ENCODE peak calls at places on chromosome 15, in nine cellular contexts. W is progenitor cell of endocrine pancreas, R is psoas muscle, T is lung, K is AG09319, S is endothelial cell, O is neural crest cell, D is sigmoid colon, U is OCI-LY7. Y is an unnamed sample.

GRCh38 chr15:45589296-45589695 is 2.1 kb downstream of the BLOC1S6 start:
- DNase-seq in K (no peak), D (no peak), W (no peak), R (no peak), T (no peak), U (no peak), O (no peak), S (no peak), Y (no peak)

GRCh38 chr15:66831801-66832390 is 129.9 kb downstream of the SMAD6 start:
- DNase-seq in D (no peak), K (no peak), W (no peak), U (no peak), S (no peak), T (no peak), R (no peak), O (no peak), Y (no peak)

GRCh38 chr15:89967892-89968291 is 33.2 kb upstream of the ZNF710 start:
- DNase-seq in D (no peak), W (no peak), T (no peak), U (no peak), K (no peak), S (no peak), R (no peak), O (no peak), Y (no peak)

GRCh38 chr15:41796457-41796856 is 22.2 kb downstream of the MAPKBP1 start:
- DNase-seq in R (no peak), S (no peak), D (no peak), U (no peak), O (no peak), W (no peak), K (peak; percentile 85), T (no peak), Y (no peak)

GRCh38 chr15:41585140-41586047 is 26.4 kb downstream of the TYRO3 start:
- DNase-seq in T (peak; percentile 56), W (peak; percentile 32), D (no peak), U (no peak), O (peak; percentile 47), S (peak; percentile 52), R (peak; percentile 62), K (peak; percentile 8), Y (peak; percentile 42)

GRCh38 chr15:100730129-100730528 is 127.7 kb downstream of the ASB7 start:
- DNase-seq in W (no peak), O (no peak), K (no peak), R (no peak), D (no peak), U (no peak), S (no peak), T (no peak), Y (no peak)

GRCh38 chr15:73357999-73358665 is 10.6 kb downstream of the HCN4 start:
- DNase-seq in R (no peak), O (no peak), K (no peak), U (no peak), W (peak; percentile 30), S (no peak), D (no peak), T (no peak), Y (no peak)

GRCh38 chr15:67758610-67759300 is 66.6 kb upstream of the SKOR1 start:
- DNase-seq in U (no peak), D (no peak), W (no peak), T (no peak), O (no peak), R (no peak), S (no peak), K (no peak), Y (no peak)

GRCh38 chr15:52379395-52380111 is 83.9 kb upstream of the MYO5C start:
- DNase-seq in R (no peak), D (no peak), U (no peak), T (no peak), O (no peak), K (no peak), S (no peak), W (no peak), Y (no peak)

GRCh38 chr15:100252779-100253417 is 88.9 kb downstream of the ADAMTS17 start:
- DNase-seq in D (no peak), O (no peak), U (no peak), T (no peak), S (no peak), R (no peak), K (no peak), W (no peak), Y (no peak)

GRCh38 chr15:25876231-25877140 is 13.4 kb upstream of the ATP10A start:
- DNase-seq in D (no peak), U (no peak), R (no peak), W (no peak), K (no peak), S (no peak), O (no peak), T (no peak), Y (no peak)

GRCh38 chr15:59315914-59316428 is 56.7 kb downstream of the MYO1E start:
- DNase-seq in R (no peak), D (no peak), T (peak; percentile 77), K (no peak), O (no peak), S (no peak), W (no peak), U (no peak), Y (no peak)

GRCh38 chr15:65406402-65407000 is 16.2 kb downstream of the IGDCC4 start:
- DNase-seq in K (no peak), R (no peak), T (no peak), S (no peak), U (no peak), W (no peak), O (no peak), D (no peak), Y (no peak)

GRCh38 chr15:33156021-33156420 is 38.5 kb downstream of the FMN1 start:
- DNase-seq in W (no peak), O (no peak), D (no peak), S (no peak), U (no peak), K (no peak), T (no peak), R (no peak), Y (no peak)

GRCh38 chr15:48486228-48486627 is 155.0 kb downstream of the DUT start:
- DNase-seq in W (no peak), R (no peak), D (no peak), U (no peak), T (no peak), S (no peak), O (no peak), K (no peak), Y (no peak)

GRCh38 chr15:79294075-79294474 is 11.6 kb downstream of the ANKRD34C start:
- DNase-seq in U (no peak), S (no peak), O (no peak), K (no peak), D (no peak), W (no peak), T (no peak), R (no peak), Y (no peak)

GRCh38 chr15:79290642-79291275 is 8.2 kb downstream of the ANKRD34C start:
- DNase-seq in W (no peak), K (no peak), R (no peak), O (no peak), S (no peak), U (peak; percentile 12), D (no peak), T (no peak), Y (no peak)

GRCh38 chr15:79292011-79292410 is 9.5 kb downstream of the ANKRD34C start:
- DNase-seq in W (no peak), T (no peak), R (no peak), D (no peak), S (no peak), U (no peak), K (no peak), O (no peak), Y (no peak)

GRCh38 chr15:79299836-79300235 is 11.1 kb upstream of the TMED3 start:
- DNase-seq in D (no peak), K (no peak), O (no peak), R (no peak), W (no peak), T (no peak), U (no peak), S (no peak), Y (no peak)

DNA sequence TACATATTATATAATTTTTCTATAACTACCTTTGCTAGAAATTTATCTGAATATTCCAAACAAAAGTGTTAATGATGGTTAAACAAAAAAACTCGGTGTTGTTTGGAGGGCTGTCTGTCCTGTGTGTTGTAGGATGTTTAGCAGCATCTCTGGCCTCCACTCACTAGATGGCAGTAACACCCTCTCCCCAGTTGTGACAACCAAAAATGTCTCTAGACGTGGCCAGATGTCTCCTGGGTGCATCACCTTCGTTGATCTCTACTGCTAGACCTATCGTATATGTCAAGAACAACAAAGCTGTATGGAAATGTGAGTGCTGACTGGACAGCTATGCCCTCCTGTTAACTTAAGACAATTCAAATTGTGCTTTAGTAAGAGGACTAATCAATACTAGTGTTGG is 14.1 kb downstream of the ANKRD34C start:
- DNase-seq in R (no peak), O (no peak), K (no peak), U (peak; percentile 21), S (no peak), W (no peak), D (no peak), T (no peak), Y (no peak)
- TF ChIP-seq CTCF in R (no peak), O (peak; percentile 34), K (no peak), U (peak; percentile 75), S (no peak), W (peak; percentile 21), D (no peak), T (no peak), Y (no peak)

GRCh38 chr15:78950906-78951840 is 6.3 kb upstream of the CTSH start:
- DNase-seq in W (no peak), O (no peak), T (no peak), K (no peak), D (no peak), R (no peak), S (no peak), U (peak; percentile 47), Y (no peak)
- TF ChIP-seq CTCF in W (peak; percentile 37), O (peak; percentile 25), T (no peak), K (peak; percentile 40), D (no peak), R (no peak), S (no peak), U (no peak), Y (no peak)

DNA sequence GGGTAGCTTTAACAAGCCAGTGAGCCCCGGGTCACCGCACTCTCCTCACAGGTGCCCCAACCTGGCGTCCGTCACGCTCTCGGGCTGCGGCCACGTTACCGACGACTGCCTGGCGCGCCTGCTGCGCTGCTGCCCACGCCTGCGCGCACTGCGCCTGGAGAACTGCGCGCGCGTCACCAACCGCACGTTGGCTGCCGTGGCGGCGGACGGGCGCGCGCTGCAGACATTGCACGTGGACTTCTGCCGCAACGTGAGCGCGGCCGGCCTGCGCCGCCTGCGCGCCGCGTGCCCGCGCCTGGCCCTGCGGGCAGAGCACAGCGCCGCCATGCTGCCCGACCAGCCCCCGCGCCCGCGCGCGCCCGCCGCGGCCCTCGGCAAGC is 3.4 kb downstream of the FBXL22 start:
- DNase-seq in T (peak; percentile 86), K (peak; percentile 77), R (peak; percentile 94), O (peak; percentile 74), D (peak; percentile 93), S (peak; percentile 78), W (peak; percentile 70), U (no peak), Y (peak; percentile 85)
- TF ChIP-seq CTCF in T (peak; percentile 9), K (no peak), R (peak; percentile 38), O (no peak), D (no peak), S (no peak), W (no peak), U (no peak), Y (no peak)

DNA sequence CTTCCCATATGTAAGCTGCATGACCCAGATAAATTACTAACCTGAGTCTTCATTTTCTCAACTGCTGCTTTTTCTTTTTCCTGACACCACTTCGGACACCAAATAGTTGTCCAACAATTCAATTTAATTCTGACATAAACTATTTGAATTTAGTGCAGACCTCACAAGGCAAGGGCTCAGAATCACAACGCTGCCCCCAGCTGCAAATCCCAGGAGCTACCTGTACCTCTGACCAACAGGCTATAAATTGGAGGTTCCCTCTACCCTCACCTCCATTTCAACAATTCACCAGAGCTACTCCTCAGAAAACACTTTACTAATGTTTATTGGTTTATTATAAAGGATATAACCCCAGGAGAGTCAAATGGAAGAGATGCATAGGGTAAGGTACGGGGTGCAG is 737.6 kb downstream of the NTRK3 start:
- DNase-seq in R (no peak), D (no peak), S (no peak), K (no peak), T (no peak), W (no peak), U (no peak), O (no peak), Y (no peak)
- TF ChIP-seq CTCF in R (no peak), D (no peak), S (no peak), K (no peak), T (no peak), W (no peak), U (no peak), O (no peak), Y (no peak)

Y was measured in nephron progenitor cell.